ENCODE peak calls at places on chromosomes 4 and X, in five cellular contexts. One of them, this sample, is unnamed.

GRCh38 chr4:113186960-113187757 is 137.7 kb downstream of the ANK2 start:
- DNase-seq in lower leg skin: no peak
- DNase-seq in body of pancreas: no peak
- DNase-seq in K562: no peak
- DNase-seq in testis: no peak
- DNase-seq in this sample: no peak

GRCh38 chrX:352181-352580 is 33.6 kb upstream of the GTPBP6 start:
- DNase-seq in body of pancreas: no peak
- DNase-seq in K562: no peak
- DNase-seq in lower leg skin: no peak
- DNase-seq in testis: no peak
- DNase-seq in this sample: no peak

GRCh38 chrX:97310373-97310772 is 426.7 kb downstream of the RPA4 start:
- DNase-seq in body of pancreas: no peak
- DNase-seq in K562: no peak
- DNase-seq in testis: no peak
- DNase-seq in lower leg skin: no peak
- DNase-seq in this sample: peak

GRCh38 chr4:106551724-106552123 is 183.1 kb upstream of the GIMD1 start:
- DNase-seq in testis: no peak
- DNase-seq in K562: no peak
- DNase-seq in body of pancreas: no peak
- DNase-seq in lower leg skin: no peak
- DNase-seq in this sample: no peak

GRCh38 chr4:128519163-128519810 is 231.7 kb upstream of the PGRMC2 start:
- DNase-seq in body of pancreas: peak
- DNase-seq in lower leg skin: no peak
- DNase-seq in testis: no peak
- DNase-seq in K562: no peak
- DNase-seq in this sample: peak

GRCh38 chrX:65745992-65746391 is 78.5 kb downstream of the MSN start:
- DNase-seq in lower leg skin: no peak
- DNase-seq in testis: no peak
- DNase-seq in body of pancreas: no peak
- DNase-seq in K562: no peak
- DNase-seq in this sample: peak

GRCh38 chr4:156971168-156971601 is 414 bp downstream of the PDGFC start:
- DNase-seq in testis: peak
- DNase-seq in lower leg skin: no peak
- DNase-seq in body of pancreas: peak
- DNase-seq in K562: no peak
- DNase-seq in this sample: peak

GRCh38 chrX:27675493-27675892 is 85.3 kb downstream of the DCAF8L2 start:
- DNase-seq in lower leg skin: no peak
- DNase-seq in body of pancreas: no peak
- DNase-seq in testis: no peak
- DNase-seq in K562: no peak
- DNase-seq in this sample: no peak

GRCh38 chr4:18529482-18529881 is 507.9 kb upstream of the LCORL start:
- DNase-seq in testis: no peak
- DNase-seq in K562: no peak
- DNase-seq in lower leg skin: no peak
- DNase-seq in body of pancreas: no peak
- DNase-seq in this sample: no peak

DNA sequence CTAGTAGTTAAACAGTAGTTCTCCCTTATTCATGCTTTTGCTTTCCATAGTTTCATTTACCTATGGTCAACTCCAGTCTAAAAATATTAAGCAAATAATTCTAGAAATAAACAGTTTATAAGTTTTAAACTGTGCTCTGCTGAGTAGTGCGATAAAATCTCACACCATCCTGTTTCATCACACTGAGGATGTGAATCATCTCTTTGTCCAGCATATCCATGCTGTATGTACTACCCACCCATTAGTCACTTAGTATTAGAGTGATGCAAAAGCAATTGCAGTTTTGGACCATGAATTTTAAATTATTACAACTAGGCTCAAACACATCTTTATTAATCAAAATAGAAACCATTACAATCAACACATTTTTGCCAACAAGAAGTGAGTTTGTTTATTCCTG is 187.4 kb downstream of the TEX13C start:
- DNase-seq in body of pancreas: no peak
- DNase-seq in K562: no peak
- DNase-seq in lower leg skin: no peak
- DNase-seq in testis: no peak
- DNase-seq in this sample: no peak
- TF ChIP-seq POLR2A in body of pancreas: no peak
- TF ChIP-seq POLR2A in K562: no peak
- TF ChIP-seq POLR2A in lower leg skin: no peak
- TF ChIP-seq POLR2A in testis: no peak
- TF ChIP-seq POLR2A in this sample: no peak

DNA sequence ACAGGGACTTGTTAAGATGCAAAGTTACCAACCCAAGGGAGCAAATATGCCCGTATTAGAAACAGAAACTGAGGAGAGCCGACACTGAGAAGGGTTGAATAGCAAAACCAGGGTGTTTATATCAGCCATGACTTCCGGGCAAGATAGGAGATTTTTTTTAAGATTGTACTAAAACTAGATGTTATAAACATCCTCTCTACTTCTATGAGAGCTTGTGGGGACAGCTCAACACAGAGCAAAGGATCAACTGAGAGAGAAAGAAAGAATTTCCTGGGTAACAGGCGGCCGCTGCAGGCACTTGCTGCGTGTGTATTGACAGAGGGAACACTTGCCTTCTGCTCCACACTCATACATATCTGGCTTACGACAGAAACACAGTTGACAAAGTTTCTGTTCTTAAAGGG is 49.1 kb upstream of the FBXW7 start:
- DNase-seq in K562: no peak
- DNase-seq in body of pancreas: no peak
- DNase-seq in lower leg skin: no peak
- DNase-seq in testis: no peak
- DNase-seq in this sample: no peak
- TF ChIP-seq POLR2A in K562: no peak
- TF ChIP-seq POLR2A in body of pancreas: no peak
- TF ChIP-seq POLR2A in lower leg skin: no peak
- TF ChIP-seq POLR2A in testis: no peak
- TF ChIP-seq POLR2A in this sample: no peak

DNA sequence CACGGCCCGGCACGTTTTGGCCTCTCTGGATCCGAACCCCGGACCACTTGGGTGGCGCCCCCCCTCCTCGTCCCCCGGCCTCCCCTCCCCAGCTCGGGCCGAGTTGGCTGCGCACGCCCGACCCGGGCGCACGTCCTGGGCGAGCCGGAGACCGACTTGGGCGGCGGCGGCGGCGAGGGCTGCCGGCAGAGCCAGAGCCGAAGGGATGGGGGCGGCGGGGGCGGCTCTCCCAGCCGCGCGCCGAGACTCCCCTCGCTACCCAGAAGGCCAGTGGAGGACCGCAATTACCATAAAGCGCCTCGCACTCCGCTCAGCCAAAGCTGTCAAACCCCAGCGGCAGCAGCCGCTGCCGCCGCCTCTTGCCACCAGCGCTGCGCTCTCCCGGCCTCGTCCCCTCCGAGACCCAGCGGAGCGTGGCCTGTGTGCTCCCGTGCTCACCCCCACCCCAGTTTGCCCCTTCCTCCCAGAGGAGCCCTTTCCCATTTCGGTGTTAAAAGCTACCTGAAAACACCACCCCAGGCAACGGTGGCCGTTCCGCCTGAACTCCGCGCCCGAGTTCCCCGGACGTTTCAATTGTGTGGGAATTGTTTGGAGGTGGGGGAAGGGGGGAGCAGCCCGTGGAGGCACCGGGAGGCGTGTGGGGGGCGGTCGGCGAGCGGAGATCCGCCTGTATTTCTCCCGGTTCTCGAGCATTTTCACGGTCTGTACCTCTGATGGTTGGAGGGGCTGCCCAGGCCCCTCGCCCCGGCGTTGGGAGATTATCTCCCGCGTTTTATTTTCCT is 697 bp upstream of the BCOR start:
- DNase-seq in testis: peak
- DNase-seq in K562: no peak
- DNase-seq in lower leg skin: no peak
- DNase-seq in body of pancreas: peak
- DNase-seq in this sample: peak
- TF ChIP-seq POLR2A in testis: no peak
- TF ChIP-seq POLR2A in K562: peak
- TF ChIP-seq POLR2A in lower leg skin: no peak
- TF ChIP-seq POLR2A in body of pancreas: peak
- TF ChIP-seq POLR2A in this sample: no peak

DNA sequence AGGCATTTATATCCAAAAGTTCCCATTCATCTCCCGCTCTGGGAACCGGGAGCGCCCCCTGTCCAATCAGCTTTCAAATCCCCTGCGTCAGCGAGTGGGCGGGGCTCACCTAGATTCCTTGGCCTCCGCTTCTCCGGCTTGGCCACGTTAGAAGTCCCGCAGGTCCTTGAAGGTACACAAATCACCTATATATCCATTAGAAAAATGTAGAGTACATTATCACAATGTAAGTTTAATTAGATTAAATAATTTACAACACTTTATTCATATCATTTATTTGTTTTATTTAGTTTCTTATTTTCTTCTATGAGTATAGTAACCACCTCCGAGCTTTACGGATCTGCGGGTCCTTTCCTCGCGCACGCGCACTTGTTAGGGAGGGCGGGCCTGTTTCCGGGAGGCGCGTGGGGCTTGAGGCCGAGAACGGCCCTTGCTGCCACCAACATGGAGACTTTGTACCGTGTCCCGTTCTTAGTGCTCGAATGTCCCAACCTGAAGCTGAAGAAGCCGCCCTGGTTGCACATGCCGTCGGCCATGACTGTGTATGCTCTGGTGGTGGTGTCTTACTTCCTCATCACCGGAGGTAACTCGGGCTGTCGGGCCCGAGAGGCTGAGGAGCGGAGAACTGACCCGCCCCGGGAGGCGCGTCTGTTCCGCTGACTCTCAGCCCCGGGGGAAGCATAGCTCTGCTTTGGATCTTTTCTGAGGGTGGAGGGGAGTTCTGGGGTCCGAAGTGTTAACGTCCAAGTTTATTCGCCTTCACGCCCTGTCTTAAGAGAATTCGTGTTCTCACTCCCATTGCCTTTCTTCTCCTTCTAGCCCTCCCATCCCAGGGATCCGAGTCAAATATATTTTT is at the start of gene OSTC:
- DNase-seq in K562: peak
- DNase-seq in testis: peak
- DNase-seq in lower leg skin: peak
- DNase-seq in body of pancreas: peak
- DNase-seq in this sample: peak
- TF ChIP-seq POLR2A in K562: peak
- TF ChIP-seq POLR2A in testis: peak
- TF ChIP-seq POLR2A in lower leg skin: no peak
- TF ChIP-seq POLR2A in body of pancreas: peak
- TF ChIP-seq POLR2A in this sample: peak

DNA sequence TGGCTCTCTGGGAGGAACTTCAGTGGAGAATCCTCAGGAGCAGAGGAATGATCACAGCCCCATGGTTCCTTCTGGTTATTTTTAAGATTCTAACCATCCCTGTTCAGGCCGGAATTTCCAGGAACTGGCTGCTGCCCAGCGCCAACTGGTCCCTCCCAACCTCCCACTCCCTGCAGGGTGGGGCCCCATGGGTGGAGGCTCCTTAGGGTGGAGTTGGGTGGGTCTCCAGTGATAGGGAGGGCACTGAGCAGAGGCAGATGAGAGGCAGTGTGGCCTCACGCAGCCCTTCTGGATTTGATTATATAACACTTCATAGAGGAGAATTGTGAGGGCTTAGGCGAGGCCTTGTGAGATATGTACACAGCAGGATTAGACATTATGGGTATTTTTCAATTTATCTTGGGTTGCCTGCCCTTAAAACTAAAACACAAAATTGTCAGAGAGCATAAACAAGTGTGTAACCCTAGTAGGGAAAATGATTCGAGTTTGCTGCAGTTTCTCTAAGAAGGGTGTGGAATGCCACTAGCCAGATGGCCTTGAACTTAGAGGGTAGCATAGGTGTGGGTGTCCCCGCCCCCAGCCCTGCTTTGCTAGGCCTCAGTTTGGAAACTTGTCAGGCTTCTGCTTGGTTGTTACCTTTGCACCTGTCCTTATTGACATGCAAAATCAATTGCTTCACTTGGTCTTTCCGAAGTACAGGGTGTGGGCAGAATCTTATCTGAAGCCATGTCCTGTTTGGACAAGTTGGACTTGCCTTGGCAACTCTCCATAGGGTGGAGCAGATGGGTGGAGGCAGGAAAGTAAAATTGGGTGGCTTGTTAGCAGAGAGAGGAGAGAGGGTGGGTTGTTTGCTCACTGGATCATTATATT is 9.3 kb downstream of the KLF3 start:
- DNase-seq in testis: peak
- DNase-seq in lower leg skin: peak
- DNase-seq in body of pancreas: peak
- DNase-seq in K562: peak
- DNase-seq in this sample: peak
- TF ChIP-seq POLR2A in testis: no peak
- TF ChIP-seq POLR2A in lower leg skin: no peak
- TF ChIP-seq POLR2A in body of pancreas: no peak
- TF ChIP-seq POLR2A in K562: no peak
- TF ChIP-seq POLR2A in this sample: peak

DNA sequence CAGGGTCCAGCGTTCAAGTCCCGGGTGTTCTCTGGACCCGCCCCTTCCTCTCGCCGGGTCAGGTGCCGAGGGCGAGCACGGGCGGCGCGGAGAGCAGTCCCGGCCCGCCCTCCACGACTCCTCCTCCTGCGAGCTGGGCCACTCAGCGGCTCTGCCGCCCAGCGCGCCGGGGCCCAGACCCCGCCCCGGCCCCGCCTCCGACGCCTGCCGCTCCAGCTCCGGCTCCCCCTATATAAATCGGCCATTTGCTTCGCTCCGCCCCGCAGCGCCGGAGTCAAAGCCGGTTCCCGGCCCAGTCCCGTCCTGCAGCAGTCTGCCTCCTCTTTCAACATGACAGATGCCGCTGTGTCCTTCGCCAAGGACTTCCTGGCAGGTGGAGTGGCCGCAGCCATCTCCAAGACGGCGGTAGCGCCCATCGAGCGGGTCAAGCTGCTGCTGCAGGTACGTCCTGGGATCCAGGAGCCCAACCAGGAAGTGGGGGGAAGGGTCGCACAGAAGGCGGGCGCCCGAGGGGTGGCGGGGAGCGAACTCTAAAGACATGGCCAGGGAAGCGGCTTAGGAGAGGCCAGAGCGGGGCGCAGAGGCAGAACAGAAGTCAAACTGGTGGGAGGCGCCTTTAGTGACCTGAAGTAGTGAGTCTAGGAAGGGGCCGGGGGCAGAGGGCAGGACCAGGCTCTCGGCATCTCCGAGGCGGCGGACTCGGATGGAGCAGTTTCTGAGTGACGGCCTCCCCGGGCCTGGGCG is at the start of gene SLC25A5:
- DNase-seq in K562: peak
- DNase-seq in body of pancreas: peak
- DNase-seq in testis: peak
- DNase-seq in lower leg skin: peak
- DNase-seq in this sample: peak
- TF ChIP-seq POLR2A in K562: peak
- TF ChIP-seq POLR2A in body of pancreas: peak
- TF ChIP-seq POLR2A in testis: no peak
- TF ChIP-seq POLR2A in lower leg skin: peak
- TF ChIP-seq POLR2A in this sample: peak

GRCh38 chr4:6909113-6909969 is at the start of gene TBC1D14:
- DNase-seq in body of pancreas: peak
- DNase-seq in lower leg skin: peak
- DNase-seq in testis: peak
- DNase-seq in K562: peak
- DNase-seq in this sample: peak
- TF ChIP-seq POLR2A in body of pancreas: peak
- TF ChIP-seq POLR2A in lower leg skin: no peak
- TF ChIP-seq POLR2A in testis: no peak
- TF ChIP-seq POLR2A in K562: peak
- TF ChIP-seq POLR2A in this sample: peak

GRCh38 chr4:140756292-140757219 is at the start of gene TBC1D9:
- DNase-seq in body of pancreas: peak
- DNase-seq in K562: no peak
- DNase-seq in testis: peak
- DNase-seq in lower leg skin: peak
- DNase-seq in this sample: peak
- TF ChIP-seq POLR2A in body of pancreas: peak
- TF ChIP-seq POLR2A in K562: no peak
- TF ChIP-seq POLR2A in testis: no peak
- TF ChIP-seq POLR2A in lower leg skin: no peak
- TF ChIP-seq POLR2A in this sample: no peak

This sample was measured in erythroblast.